ENCODE peak calls at places on chromosome 6, in eight cellular contexts. T is tibial artery, H is neural progenitor cell, Q is OCI-LY7, E is ovary, L is AG04450, S is NB4, N is cardiac muscle cell. X is an unnamed sample.

GRCh38 chr6:31586596-31586995 is 519 bp downstream of the LST1 start:
- DNase-seq in T (no peak), H (no peak), Q (peak; percentile 57), E (no peak), L (no peak), S (peak; percentile 99), N (no peak), X (no peak)

GRCh38 chr6:157631388-157631787 is 191.7 kb upstream of the SNX9 start:
- DNase-seq in T (no peak), H (peak; percentile 66), Q (no peak), E (no peak), L (no peak), S (no peak), N (no peak), X (no peak)

GRCh38 chr6:146851837-146852236 is 253.1 kb downstream of the ADGB start:
- DNase-seq in T (no peak), H (no peak), Q (no peak), E (no peak), L (peak; percentile 48), S (peak; percentile 19), N (peak; percentile 78), X (peak; percentile 75)

GRCh38 chr6:16747232-16748027 is 13.8 kb downstream of the ATXN1 start:
- DNase-seq in T (no peak), H (no peak), Q (no peak), E (no peak), L (no peak), S (no peak), N (peak; percentile 74), X (peak; percentile 69)

GRCh38 chr6:118917550-118918321 is 17.2 kb downstream of the MCM9 start:
- DNase-seq in T (no peak), H (no peak), Q (no peak), E (no peak), L (no peak), S (no peak), N (no peak), X (no peak)

GRCh38 chr6:159467473-159468041 is 225.5 kb downstream of the SOD2 start:
- DNase-seq in T (no peak), H (no peak), Q (peak; percentile 90), E (no peak), L (no peak), S (no peak), N (no peak), X (no peak)

GRCh38 chr6:89799756-89800155 is 19.8 kb downstream of the MDN1 start:
- DNase-seq in T (no peak), H (no peak), Q (no peak), E (no peak), L (no peak), S (no peak), N (no peak), X (no peak)

GRCh38 chr6:168219167-168219566 is 100.4 kb downstream of the DACT2 start:
- DNase-seq in T (peak; percentile 40), H (no peak), Q (no peak), E (no peak), L (no peak), S (no peak), N (peak; percentile 91), X (peak; percentile 68)

GRCh38 chr6:128144320-128144719 is 243.5 kb upstream of the THEMIS start:
- DNase-seq in T (no peak), H (no peak), Q (no peak), E (no peak), L (no peak), S (no peak), N (no peak), X (no peak)

GRCh38 chr6:108665495-108666196 is 104.9 kb downstream of the FOXO3 start:
- DNase-seq in T (no peak), H (no peak), Q (no peak), E (no peak), L (no peak), S (no peak), N (no peak), X (no peak)

GRCh38 chr6:5736016-5736738 is 270.5 kb downstream of the NRN1 start:
- DNase-seq in T (no peak), H (no peak), Q (no peak), E (no peak), L (no peak), S (peak; percentile 28), N (no peak), X (no peak)

GRCh38 chr6:455006-455585 is 63.5 kb downstream of the IRF4 start:
- DNase-seq in T (no peak), H (no peak), Q (no peak), E (no peak), L (no peak), S (no peak), N (no peak), X (no peak)

GRCh38 chr6:144840619-144841018 is 555.5 kb downstream of the UTRN start:
- DNase-seq in T (no peak), H (no peak), Q (no peak), E (no peak), L (no peak), S (no peak), N (no peak), X (no peak)

GRCh38 chr6:21985904-21986303 is 310.9 kb downstream of the PRL start:
- DNase-seq in T (no peak), H (no peak), Q (no peak), E (no peak), L (no peak), S (no peak), N (no peak), X (no peak)

GRCh38 chr6:106490030-106490429 is 129.5 kb downstream of the CRYBG1 start:
- DNase-seq in T (no peak), H (no peak), Q (no peak), E (no peak), L (no peak), S (peak; percentile 51), N (no peak), X (no peak)

GRCh38 chr6:86712039-86712438 is 225.3 kb upstream of the HTR1E start:
- DNase-seq in T (no peak), H (no peak), Q (no peak), E (no peak), L (no peak), S (no peak), N (no peak), X (no peak)

GRCh38 chr6:159762681-159763293 is 942 bp downstream of the ACAT2 start:
- DNase-seq in T (no peak), H (peak; percentile 28), Q (peak; percentile 21), E (peak; percentile 53), L (no peak), S (peak; percentile 48), N (no peak), X (no peak)

GRCh38 chr6:108942556-108943492 is 94.6 kb downstream of the ARMC2 start:
- DNase-seq in T (no peak), H (no peak), Q (peak; percentile 57), E (no peak), L (no peak), S (peak; percentile 14), N (no peak), X (no peak)

DNA sequence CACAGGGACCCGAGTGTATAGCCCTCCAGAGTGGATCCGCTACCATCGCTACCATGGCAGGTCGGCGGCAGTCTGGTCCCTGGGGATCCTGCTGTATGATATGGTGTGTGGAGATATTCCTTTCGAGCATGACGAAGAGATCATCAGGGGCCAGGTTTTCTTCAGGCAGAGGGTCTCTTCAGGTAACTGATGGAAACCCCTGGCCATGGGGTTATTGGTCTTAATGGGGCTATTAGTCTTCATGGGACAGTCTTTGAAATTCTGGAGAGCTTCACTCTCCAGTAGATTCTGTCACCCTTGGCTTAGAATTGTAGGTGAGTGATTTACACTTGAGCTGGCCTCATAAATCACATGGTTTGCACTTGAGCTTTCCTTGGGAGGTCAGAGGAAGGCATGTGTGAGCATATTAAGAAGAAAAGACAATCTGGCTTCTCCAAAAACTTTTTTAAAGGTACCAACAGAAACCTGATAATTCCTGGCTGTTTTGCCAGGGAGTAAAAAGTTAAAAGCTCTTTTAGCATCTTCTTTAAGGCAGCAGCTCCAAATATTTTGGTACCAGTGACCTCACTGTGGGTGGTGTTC is 3.1 kb downstream of the PIM1 start:
- DNase-seq in T (no peak), H (no peak), Q (no peak), E (no peak), L (no peak), S (no peak), N (no peak), X (peak; percentile 7)
- H3K4me3 ChIP-seq in T (no peak overlapping the region), H (no peak overlapping the region), Q (no peak overlapping the region), E (peak overlapping the region; percentile 84), L (peak overlapping the region; percentile 95), S (no peak overlapping the region), N (no peak overlapping the region), X (peak overlapping the region; percentile 94)

DNA sequence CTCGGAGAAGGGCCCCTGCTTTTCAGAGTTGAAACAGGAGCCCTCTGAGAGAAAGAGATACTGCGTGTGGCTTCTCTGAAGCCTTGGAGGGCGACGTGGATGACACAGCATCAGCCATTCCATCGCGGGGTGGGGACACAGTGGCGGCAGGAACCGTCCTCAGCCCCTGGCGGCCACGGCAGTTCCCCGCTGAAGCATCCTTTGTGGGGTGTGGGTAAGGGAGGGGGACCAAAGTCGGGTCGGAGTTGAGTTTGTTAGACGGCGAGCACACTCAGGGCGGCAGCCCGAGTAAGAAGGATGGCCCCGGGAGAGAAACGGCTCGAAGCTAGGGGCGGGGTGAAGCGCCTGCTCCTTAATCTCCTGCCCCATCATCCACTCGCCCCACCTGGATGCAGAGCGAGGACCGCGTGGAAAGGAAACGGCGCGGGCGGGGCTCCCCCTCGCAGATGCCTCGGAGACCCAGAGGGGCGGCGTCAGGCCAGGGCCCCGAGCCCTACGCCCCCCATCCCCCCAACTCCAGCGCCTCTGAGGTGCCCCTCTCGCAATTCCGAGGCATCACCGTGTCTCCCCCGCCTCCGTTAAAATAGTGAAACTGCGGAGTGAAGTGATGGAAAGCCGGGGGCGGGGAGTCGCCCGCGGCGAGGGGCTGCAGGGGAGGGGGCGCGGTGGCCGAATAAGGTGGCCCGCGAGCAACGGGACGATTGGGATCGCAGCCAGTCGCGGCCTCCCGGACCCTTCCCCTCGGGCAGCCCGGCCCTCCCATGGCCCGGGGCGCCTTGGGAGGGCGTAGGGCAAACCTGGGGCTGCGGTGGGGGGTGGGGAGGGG is 796 bp upstream of the RREB1 start:
- DNase-seq in T (peak; percentile 39), H (peak; percentile 54), Q (peak; percentile 29), E (peak; percentile 68), L (no peak), S (peak; percentile 62), N (no peak), X (no peak)
- TF ChIP-seq CTCF in T (peak; percentile 23), H (peak; percentile 28), Q (no peak), E (no peak), L (peak; percentile 16), S (no peak), N (peak; percentile 5), X (peak; percentile 25)

DNA sequence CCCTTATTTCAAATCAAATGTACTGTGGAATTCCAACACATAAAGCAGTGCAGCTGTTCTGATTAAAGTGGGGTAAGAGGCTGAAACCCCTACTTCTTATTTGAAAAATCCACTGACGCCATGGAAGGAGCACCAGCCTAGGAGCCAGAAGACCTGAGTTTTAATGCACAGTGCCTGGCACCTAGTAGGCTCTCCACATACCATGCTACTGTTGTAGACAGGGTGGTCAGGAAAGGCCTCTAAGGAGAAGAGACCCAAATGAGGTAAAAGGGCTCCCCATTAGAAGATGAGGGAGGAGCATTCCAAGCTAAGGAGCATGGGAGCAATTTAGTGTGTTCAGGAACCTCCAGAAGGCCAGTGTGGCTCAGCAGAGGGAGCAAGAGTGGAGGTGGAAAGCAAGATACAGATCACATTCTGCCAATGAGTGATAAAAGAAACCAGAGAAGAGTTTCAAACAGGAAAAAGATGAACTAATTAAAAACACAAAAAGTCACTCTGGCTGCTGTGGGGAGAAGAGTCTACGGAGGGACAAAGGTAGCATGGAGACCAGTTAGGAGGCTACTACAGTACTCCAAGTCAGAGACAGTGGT is 11.8 kb upstream of the ZNF76 start:
- DNase-seq in T (no peak), H (no peak), Q (no peak), E (no peak), L (no peak), S (no peak), N (no peak), X (no peak)
- H3K4me3 ChIP-seq in T (no peak overlapping the region), H (no peak overlapping the region), Q (no peak overlapping the region), E (no peak overlapping the region), L (no peak overlapping the region), S (no peak overlapping the region), N (no peak overlapping the region), X (no peak overlapping the region)

GRCh38 chr6:29499704-29500103 is 11.9 kb upstream of the MAS1L start:
- DNase-seq in T (no peak), H (no peak), Q (no peak), E (no peak), L (no peak), S (no peak), N (no peak), X (no peak)
- TF ChIP-seq CTCF in T (no peak), H (no peak), Q (no peak), E (no peak), L (no peak), S (no peak), N (no peak), X (no peak)

X was measured in fibroblast of pulmonary artery.